ENCODE peak calls at places on chromosomes 5 and 9, in nine cellular contexts. Q is endodermal cell, Y is PC-3, I is ascending aorta, N is upper lobe of left lung, G is suprapubic skin, A is IMR-90, B is A673, J is adrenal gland. V is an unnamed sample. For H3K4me1, the result is how much of the 10 kb centered on the place peaks cover.

GRCh38 chr9:98559568-98559967 is 149.2 kb downstream of the GABBR2 start:
- DNase-seq in Q (no peak), Y (no peak), I (no peak), N (no peak), G (no peak), A (no peak), B (no peak), J (no peak), V (no peak)

GRCh38 chr5:72106922-72107873 is at the start of gene MAP1B:
- DNase-seq in Q (peak), Y (peak), I (no peak), N (no peak), G (peak), A (peak), B (peak), J (peak), V (peak)

GRCh38 chr5:104223885-104224773 is 661.5 kb upstream of the NUDT12 start:
- DNase-seq in Q (no peak), Y (no peak), I (no peak), N (no peak), G (no peak), A (no peak), B (no peak), J (no peak), V (no peak)

GRCh38 chr9:124514874-124515273 is 7.7 kb upstream of the NR5A1 start:
- DNase-seq in Q (no peak), Y (no peak), I (no peak), N (no peak), G (no peak), A (no peak), B (no peak), J (no peak), V (no peak)

GRCh38 chr9:133677126-133678010 is 41.2 kb downstream of the DBH start:
- DNase-seq in Q (no peak), Y (no peak), I (no peak), N (no peak), G (no peak), A (no peak), B (no peak), J (no peak), V (no peak)

GRCh38 chr9:27549196-27549737 is 19.7 kb upstream of the MOB3B start:
- DNase-seq in Q (no peak), Y (no peak), I (no peak), N (no peak), G (no peak), A (peak), B (no peak), J (no peak), V (no peak)

GRCh38 chr9:102587231-102587630 is 407.9 kb upstream of the CYLC2 start:
- DNase-seq in Q (no peak), Y (no peak), I (no peak), N (no peak), G (no peak), A (no peak), B (no peak), J (no peak), V (no peak)

GRCh38 chr5:100864931-100865330 is 38.2 kb downstream of the ST8SIA4 start:
- DNase-seq in Q (no peak), Y (peak), I (no peak), N (no peak), G (no peak), A (no peak), B (no peak), J (no peak), V (no peak)

GRCh38 chr9:113886471-113886870 is 10.4 kb downstream of the ZNF618 start:
- DNase-seq in Q (no peak), Y (no peak), I (no peak), N (no peak), G (no peak), A (peak), B (peak), J (no peak), V (no peak)

GRCh38 chr9:34783951-34784487 is 74.1 kb upstream of the CCL21 start:
- DNase-seq in Q (no peak), Y (no peak), I (no peak), N (no peak), G (no peak), A (no peak), B (no peak), J (no peak), V (no peak)

GRCh38 chr5:121915765-121916164 is 46.0 kb upstream of the SRFBP1 start:
- DNase-seq in Q (no peak), Y (no peak), I (no peak), N (no peak), G (no peak), A (no peak), B (no peak), J (no peak), V (no peak)

GRCh38 chr9:87742813-87743428 is 17.0 kb downstream of the CTSL start:
- DNase-seq in Q (no peak), Y (no peak), I (no peak), N (no peak), G (no peak), A (peak), B (peak), J (no peak), V (no peak)

GRCh38 chr9:79492092-79492995 is 79.4 kb upstream of the TLE4 start:
- DNase-seq in Q (no peak), Y (peak), I (no peak), N (no peak), G (no peak), A (peak), B (no peak), J (no peak), V (no peak)

GRCh38 chr5:170483701-170484458 is 19.9 kb upstream of the KCNIP1 start:
- DNase-seq in Q (peak), Y (peak), I (no peak), N (peak), G (no peak), A (no peak), B (no peak), J (no peak), V (peak)

GRCh38 chr5:123802298-123802951 is 290.4 kb downstream of the CSNK1G3 start:
- DNase-seq in Q (peak), Y (no peak), I (no peak), N (no peak), G (no peak), A (no peak), B (no peak), J (no peak), V (no peak)

GRCh38 chr5:138569759-138570158 is 5.4 kb downstream of the HSPA9 start:
- DNase-seq in Q (no peak), Y (no peak), I (no peak), N (no peak), G (no peak), A (peak), B (no peak), J (no peak), V (peak)

GRCh38 chr5:74098456-74098855 is 472.5 kb downstream of the ARHGEF28 start:
- DNase-seq in Q (no peak), Y (no peak), I (no peak), N (no peak), G (no peak), A (no peak), B (no peak), J (no peak), V (no peak)

GRCh38 chr5:79821-80220 is 12.1 kb upstream of the PLEKHG4B start:
- DNase-seq in Q (no peak), Y (no peak), I (no peak), N (no peak), G (no peak), A (no peak), B (no peak), J (no peak), V (no peak)

GRCh38 chr9:28155067-28155466 is 581.8 kb upstream of the C9orf72 start:
- DNase-seq in Q (no peak), Y (no peak), I (no peak), N (no peak), G (no peak), A (no peak), B (peak), J (peak), V (no peak)

GRCh38 chr5:133309166-133309791 is 257.5 kb downstream of the HSPA4 start:
- DNase-seq in Q (no peak), Y (no peak), I (no peak), N (no peak), G (no peak), A (no peak), B (no peak), J (no peak), V (no peak)

GRCh38 chr5:169416583-169417196 is 115.8 kb upstream of the SLIT3 start:
- DNase-seq in Q (peak), Y (no peak), I (no peak), N (no peak), G (peak), A (peak), B (peak), J (peak), V (peak)

GRCh38 chr9:120874226-120874839 is 2.7 kb downstream of the PHF19 start:
- DNase-seq in Q (no peak), Y (no peak), I (no peak), N (no peak), G (no peak), A (no peak), B (no peak), J (no peak), V (no peak)

GRCh38 chr9:120872775-120873502 is 4.0 kb downstream of the PHF19 start:
- DNase-seq in Q (no peak), Y (no peak), I (no peak), N (no peak), G (no peak), A (no peak), B (no peak), J (no peak), V (no peak)

GRCh38 chr9:120874861-120875565 is 2.0 kb downstream of the PHF19 start:
- DNase-seq in Q (no peak), Y (no peak), I (no peak), N (no peak), G (no peak), A (no peak), B (no peak), J (no peak), V (no peak)

GRCh38 chr9:120875643-120875953 is 1.4 kb downstream of the PHF19 start:
- DNase-seq in Q (no peak), Y (no peak), I (no peak), N (no peak), G (no peak), A (no peak), B (no peak), J (no peak), V (no peak)

DNA sequence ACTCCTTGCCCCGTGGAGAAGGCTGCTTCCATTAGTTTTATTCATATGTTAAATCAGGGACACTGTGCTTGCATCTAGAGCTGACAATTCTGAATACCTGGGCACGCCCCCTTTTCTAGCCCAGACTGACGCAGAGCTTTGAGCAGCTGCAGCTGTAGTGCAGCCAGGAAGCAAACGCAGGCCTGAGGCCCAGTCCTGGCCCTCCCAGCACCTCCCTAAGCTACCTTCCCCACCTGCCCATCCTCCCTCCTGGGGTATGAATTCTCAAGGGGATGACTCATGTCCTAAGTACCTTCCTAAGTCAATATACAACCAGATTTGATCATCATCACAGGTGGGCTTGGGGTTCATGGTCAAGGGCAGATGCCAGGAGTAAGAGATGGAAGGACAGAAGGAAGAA is 3.5 kb downstream of the PHF19 start:
- DNase-seq in Q (peak), Y (peak), I (no peak), N (peak), G (no peak), A (no peak), B (no peak), J (no peak), V (peak)
- H3K4me1 ChIP-seq in Q (under half), Y (under half), I (under half), N (under half), G (under half), A (under half), B (under half), J (under half), V (under half)

GRCh38 chr9:116490321-116490720 is 196.8 kb upstream of the TRIM32 start:
- DNase-seq in Q (no peak), Y (no peak), I (no peak), N (no peak), G (no peak), A (peak), B (no peak), J (no peak), V (peak)

GRCh38 chr9:116488373-116488772 is 198.7 kb upstream of the TRIM32 start:
- DNase-seq in Q (no peak), Y (no peak), I (no peak), N (no peak), G (no peak), A (no peak), B (no peak), J (no peak), V (no peak)

GRCh38 chr9:116491659-116492058 is 195.4 kb upstream of the TRIM32 start:
- DNase-seq in Q (no peak), Y (no peak), I (no peak), N (no peak), G (no peak), A (peak), B (no peak), J (no peak), V (peak)

GRCh38 chr9:116493183-116493582 is 193.9 kb upstream of the TRIM32 start:
- DNase-seq in Q (no peak), Y (no peak), I (no peak), N (no peak), G (no peak), A (peak), B (no peak), J (no peak), V (no peak)

GRCh38 chr9:116491219-116491618 is 195.9 kb upstream of the TRIM32 start:
- DNase-seq in Q (no peak), Y (no peak), I (no peak), N (no peak), G (no peak), A (no peak), B (peak), J (no peak), V (no peak)
- TF ChIP-seq CTCF in Q (peak), Y (peak), I (no peak), N (no peak), G (no peak), A (peak), B (peak), J (no peak), V (no peak)

DNA sequence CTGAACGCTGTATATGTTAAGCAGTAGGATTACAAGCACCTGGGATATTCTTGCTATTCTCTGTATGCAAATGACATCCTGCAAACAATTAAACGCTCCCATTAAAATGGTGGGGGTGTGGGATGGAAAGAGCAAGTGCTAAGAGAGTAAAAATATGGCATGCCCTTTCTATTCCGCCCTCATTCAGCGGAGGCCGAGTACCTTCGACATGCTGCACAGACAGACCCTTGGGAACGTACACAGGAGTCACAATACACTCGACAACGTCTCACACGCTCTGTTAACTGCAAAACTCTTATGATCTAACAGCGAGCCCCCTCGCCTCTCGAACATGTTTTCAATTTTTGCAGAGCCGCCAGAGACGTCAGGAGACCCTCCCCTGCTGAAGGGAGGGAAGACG is 322.2 kb downstream of the CEMIP2 start:
- DNase-seq in Q (no peak), Y (no peak), I (no peak), N (no peak), G (no peak), A (no peak), B (no peak), J (no peak), V (no peak)
- H3K4me3 ChIP-seq in Q (peak), Y (no peak), I (peak), N (no peak), G (peak), A (no peak), B (no peak), J (no peak), V (no peak)

GRCh38 chr5:179187229-179187678 is 127.1 kb downstream of the ZNF354C start:
- DNase-seq in Q (peak), Y (no peak), I (no peak), N (no peak), G (no peak), A (no peak), B (no peak), J (no peak), V (no peak)

GRCh38 chr5:179186092-179186419 is 125.9 kb downstream of the ZNF354C start:
- DNase-seq in Q (no peak), Y (no peak), I (no peak), N (no peak), G (no peak), A (no peak), B (no peak), J (no peak), V (no peak)

GRCh38 chr5:179185256-179186091 is 125.3 kb downstream of the ZNF354C start:
- DNase-seq in Q (peak), Y (no peak), I (no peak), N (no peak), G (no peak), A (no peak), B (no peak), J (no peak), V (no peak)

GRCh38 chr5:179187681-179188575 is 127.8 kb downstream of the ZNF354C start:
- DNase-seq in Q (no peak), Y (no peak), I (no peak), N (no peak), G (no peak), A (no peak), B (no peak), J (no peak), V (peak)

DNA sequence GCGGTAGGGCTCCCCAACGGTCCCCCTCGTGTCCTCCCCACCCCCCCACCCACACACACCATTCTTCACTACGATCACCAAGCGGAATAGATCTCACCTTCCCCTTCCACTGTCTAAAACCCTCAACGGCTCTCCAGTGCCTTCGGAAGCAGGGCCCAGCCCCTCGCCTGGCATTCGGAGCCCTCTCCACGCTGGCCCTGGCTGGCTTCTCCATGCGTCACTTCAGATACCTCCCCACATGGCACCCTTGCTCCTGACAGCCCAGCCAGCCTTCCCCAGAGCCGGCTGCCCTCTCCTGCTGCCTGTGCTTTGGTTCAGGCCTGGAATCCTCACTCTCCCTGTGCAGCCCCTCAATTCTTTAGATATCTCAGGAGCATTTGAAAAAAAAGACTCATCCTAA is 126.6 kb downstream of the ZNF354C start:
- DNase-seq in Q (no peak), Y (no peak), I (no peak), N (no peak), G (no peak), A (no peak), B (no peak), J (no peak), V (no peak)
- H3K4me1 ChIP-seq in Q (under half), Y (under half), I (under half), N (under half), G (under half), A (under half), B (under half), J (under half), V (under half)

GRCh38 chr5:78359831-78360673 is at the start of gene SCAMP1:
- DNase-seq in Q (peak), Y (peak), I (peak), N (peak), G (peak), A (peak), B (peak), J (peak), V (peak)
- TF ChIP-seq CTCF in Q (peak), Y (no peak), I (peak), N (peak), G (peak), A (peak), B (peak), J (peak), V (peak)

GRCh38 chr9:36063804-36064447 is 27.2 kb downstream of the RECK start:
- DNase-seq in Q (no peak), Y (no peak), I (no peak), N (no peak), G (no peak), A (peak), B (no peak), J (no peak), V (peak)

DNA sequence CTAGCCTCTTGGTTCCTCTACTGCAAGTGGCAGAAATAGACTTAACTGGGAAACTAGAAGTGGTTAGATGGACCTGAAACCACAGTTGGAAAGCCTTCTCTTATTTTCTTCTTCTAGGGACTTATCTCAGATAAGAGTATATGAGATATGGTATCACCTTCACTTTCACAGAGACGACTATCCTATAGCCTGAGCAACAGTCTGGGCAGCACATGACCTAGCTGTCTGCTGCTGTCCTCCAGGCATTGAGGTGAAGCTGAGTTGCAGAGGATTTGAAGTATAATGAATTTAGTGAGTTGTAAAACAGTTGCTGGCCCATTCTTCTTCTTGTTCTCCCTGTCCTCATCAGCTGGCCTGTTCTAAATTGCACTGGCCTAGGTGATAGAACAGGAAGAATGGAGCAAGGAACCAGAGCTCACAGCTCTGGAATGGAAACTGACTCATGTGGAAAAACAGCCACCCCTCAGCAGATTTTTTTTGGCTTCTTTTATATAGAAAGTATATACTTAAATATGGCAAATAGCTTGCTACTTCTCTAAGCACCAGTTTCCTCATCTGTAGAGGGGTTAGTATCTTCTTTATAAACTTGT is 27.8 kb downstream of the RECK start:
- DNase-seq in Q (no peak), Y (no peak), I (no peak), N (no peak), G (no peak), A (peak), B (no peak), J (no peak), V (peak)
- H3K4me3 ChIP-seq in Q (no peak), Y (no peak), I (no peak), N (no peak), G (no peak), A (no peak), B (no peak), J (no peak), V (no peak)

GRCh38 chr9:136571525-136571924 is 25.7 kb upstream of the NOTCH1 start:
- DNase-seq in Q (peak), Y (no peak), I (no peak), N (no peak), G (no peak), A (no peak), B (no peak), J (no peak), V (no peak)
- H3K4me1 ChIP-seq in Q (under half), Y (under half), I (under half), N (under half), G (under half), A (under half), B (under half), J (under half), V (under half)

DNA sequence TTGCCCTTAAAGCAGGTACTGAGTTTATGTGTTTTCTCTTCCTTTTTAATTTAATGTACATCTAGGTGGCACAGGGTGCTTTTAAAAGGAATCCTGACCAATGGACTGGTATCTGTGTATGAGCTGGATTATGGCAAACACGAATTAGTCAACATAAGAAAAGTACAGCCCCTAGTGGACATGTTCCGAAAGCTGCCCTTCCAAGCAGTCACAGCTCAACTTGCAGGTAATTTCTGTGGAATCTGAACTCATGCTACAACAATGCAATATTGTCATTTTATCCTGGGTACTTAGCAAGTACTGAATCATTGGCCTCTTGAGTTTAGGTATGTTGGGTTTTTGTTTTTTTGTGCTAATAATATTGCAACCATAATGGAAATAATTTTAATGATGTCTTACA is 14.4 kb upstream of the TMOD1 start:
- DNase-seq in Q (no peak), Y (peak), I (no peak), N (no peak), G (no peak), A (peak), B (peak), J (no peak), V (no peak)
- TF ChIP-seq CTCF in Q (peak), Y (peak), I (no peak), N (no peak), G (no peak), A (peak), B (peak), J (no peak), V (peak)